ENCODE peak calls at places on chromosomes 13 and 19, in nine cellular contexts. C is endodermal cell; R is cardiac muscle cell; H is substantia nigra; L is upper lobe of left lung; Q is CD8-positive, alpha-beta memory T cell; N is heart right ventricle; G is heart left ventricle; Z is right cardiac atrium. D is an unnamed sample.

GRCh38 chr19:10115392-10116084 is 4.0 kb downstream of the P2RY11 start:
- DNase-seq in C (peak), R (no peak), H (no peak), L (peak), Q (no peak), N (no peak), G (no peak), Z (no peak), D (no peak)

GRCh38 chr13:39106216-39106995 is 68.2 kb downstream of the NHLRC3 start:
- DNase-seq in C (no peak), R (no peak), H (peak), L (peak), Q (no peak), N (no peak), G (no peak), Z (no peak), D (no peak)

GRCh38 chr13:23928985-23929384 is 31.7 kb upstream of the C1QTNF9B start:
- DNase-seq in C (no peak), R (no peak), H (no peak), L (no peak), Q (no peak), N (no peak), G (no peak), Z (no peak), D (no peak)

GRCh38 chr13:84609716-84610115 is 727.4 kb upstream of the SLITRK1 start:
- DNase-seq in C (no peak), R (no peak), H (no peak), L (no peak), Q (no peak), N (no peak), G (no peak), Z (no peak), D (no peak)

GRCh38 chr13:36082396-36082795 is 48.8 kb downstream of the DCLK1 start:
- DNase-seq in C (no peak), R (no peak), H (no peak), L (no peak), Q (no peak), N (no peak), G (no peak), Z (no peak), D (no peak)

GRCh38 chr19:1102407-1103106 is 1.2 kb upstream of the GPX4 start:
- DNase-seq in C (no peak), R (no peak), H (no peak), L (peak), Q (no peak), N (no peak), G (no peak), Z (peak), D (peak)

GRCh38 chr19:29507081-29507860 is 18.5 kb upstream of the VSTM2B start:
- DNase-seq in C (no peak), R (no peak), H (no peak), L (peak), Q (no peak), N (no peak), G (no peak), Z (no peak), D (no peak)

GRCh38 chr19:44643605-44644390 is at the start of gene PVR:
- DNase-seq in C (peak), R (peak), H (peak), L (peak), Q (no peak), N (peak), G (peak), Z (peak), D (peak)

GRCh38 chr19:342801-343421 is 1.7 kb downstream of the MIER2 start:
- DNase-seq in C (no peak), R (no peak), H (peak), L (no peak), Q (no peak), N (peak), G (peak), Z (peak), D (peak)

GRCh38 chr19:45823182-45823581 is 8.1 kb upstream of the RSPH6A start:
- DNase-seq in C (no peak), R (no peak), H (no peak), L (peak), Q (no peak), N (no peak), G (no peak), Z (no peak), D (no peak)
- H3K27ac ChIP-seq in C (no peak), R (no peak), H (no peak), L (no peak), Q (no peak), N (no peak), G (no peak), Z (no peak), D (no peak)

DNA sequence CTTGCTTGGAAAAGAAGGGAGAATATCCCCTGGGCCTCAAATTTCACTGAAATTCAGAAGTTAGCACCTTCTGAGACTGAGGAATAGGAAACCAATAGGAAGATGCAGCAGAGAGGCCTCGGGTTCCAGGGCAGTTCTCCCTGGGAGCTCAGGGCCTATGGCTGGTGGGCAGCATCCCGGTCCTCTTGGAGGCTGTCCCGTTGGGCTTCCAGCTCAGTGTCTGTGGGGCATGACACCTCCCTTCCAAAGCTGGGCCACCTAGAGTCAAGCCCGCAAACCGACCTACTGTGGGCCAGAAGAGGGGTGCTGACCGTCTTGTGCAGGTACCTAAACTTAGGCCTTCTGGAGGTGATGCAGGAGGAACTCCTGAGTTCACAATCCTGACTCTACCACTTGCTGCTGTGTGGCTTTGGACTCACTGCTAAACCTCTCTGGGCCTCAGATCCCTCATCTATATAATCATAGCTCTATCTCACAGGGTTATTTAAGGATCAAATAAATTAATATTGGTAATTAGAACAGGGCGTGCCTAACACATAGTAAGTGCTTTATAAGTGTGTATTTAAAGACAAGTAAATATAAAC is 17.1 kb downstream of the SIAH3 start:
- DNase-seq in C (no peak), R (no peak), H (no peak), L (peak), Q (no peak), N (no peak), G (no peak), Z (no peak), D (no peak)
- H3K27ac ChIP-seq in C (no peak), R (no peak), H (no peak), L (no peak), Q (no peak), N (no peak), G (no peak), Z (no peak), D (no peak)

DNA sequence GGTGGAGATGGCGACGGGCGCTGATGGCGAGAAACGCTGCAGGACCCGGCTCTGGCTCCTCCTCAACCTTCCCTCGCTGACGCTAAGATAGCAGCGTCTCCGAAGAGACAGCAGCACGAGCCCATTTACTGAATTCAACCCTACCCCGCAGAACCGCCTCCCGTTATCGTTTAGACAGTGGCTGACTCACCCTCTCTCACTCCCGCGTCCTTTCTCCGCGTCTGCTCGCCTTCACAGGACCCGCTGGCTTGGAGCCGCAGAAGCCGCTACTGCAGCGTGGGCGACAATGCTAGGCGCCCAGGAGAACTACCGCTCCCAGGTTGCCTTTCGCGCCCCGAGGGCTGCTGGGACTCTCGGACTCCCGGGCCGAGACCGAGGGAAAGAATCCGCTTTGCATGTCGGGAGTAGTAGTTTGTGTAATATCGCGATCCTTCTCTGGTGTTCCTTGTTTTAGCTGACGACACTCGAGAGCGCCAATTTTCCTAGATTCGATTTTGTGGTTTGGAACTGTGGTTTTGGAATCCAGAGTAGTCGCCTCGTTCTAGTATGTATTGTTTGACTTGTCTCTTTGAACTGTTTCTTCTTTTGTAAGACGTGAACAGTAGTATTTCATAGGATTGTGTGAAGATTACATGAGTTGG is at the start of gene KBTBD6:
- DNase-seq in C (peak), R (peak), H (peak), L (peak), Q (peak), N (peak), G (peak), Z (peak), D (peak)
- H3K27ac ChIP-seq in C (no peak), R (peak), H (peak), L (peak), Q (peak), N (no peak), G (peak), Z (peak), D (peak)

DNA sequence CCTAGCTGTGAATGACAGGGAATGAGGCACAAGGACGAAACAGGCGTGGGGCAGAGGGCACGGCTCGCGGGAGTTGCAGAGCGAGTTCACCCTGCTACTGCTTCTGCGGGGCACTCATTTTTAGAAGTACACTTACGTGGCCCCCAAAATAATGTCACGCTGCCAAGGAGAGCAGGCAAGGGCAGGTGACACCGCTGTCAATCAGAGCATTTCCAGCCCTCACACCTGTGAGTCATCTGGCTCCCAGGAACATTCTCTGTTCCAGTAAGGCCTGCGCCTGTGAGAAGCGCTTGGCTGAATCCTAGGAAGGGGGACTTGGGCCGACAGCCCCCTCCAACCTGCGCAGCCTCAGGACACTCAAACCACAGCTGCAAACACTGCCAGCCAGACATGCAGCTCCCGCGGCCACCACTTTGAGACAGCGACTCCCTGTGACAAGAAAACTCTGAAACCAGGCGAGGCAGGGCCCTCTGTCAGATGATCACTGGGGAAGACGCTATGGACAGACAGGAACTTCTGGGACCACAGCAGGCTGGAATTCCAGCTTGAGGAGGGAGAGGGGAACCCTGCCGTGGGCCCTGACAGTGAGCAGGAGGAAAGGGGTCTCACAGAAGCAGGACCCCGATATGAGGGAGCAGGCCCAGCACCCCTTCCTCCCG is 12.7 kb downstream of the DOT1L start:
- DNase-seq in C (no peak), R (no peak), H (no peak), L (no peak), Q (no peak), N (no peak), G (no peak), Z (no peak), D (no peak)
- H3K27ac ChIP-seq in C (peak), R (peak), H (no peak), L (peak), Q (no peak), N (no peak), G (peak), Z (no peak), D (no peak)

D was measured in tibial nerve.